ENCODE peak calls at places on chromosome 4, in eight cellular contexts. N, M, O, B, W, U, Q and E are unnamed samples.

GRCh38 chr4:1793496-1793840 is 375 bp downstream of the FGFR3 start:
- DNase-seq in O (peak; percentile 55), N (peak; percentile 52), M (no peak), W (peak; percentile 73), B (peak; percentile 12), Q (peak; percentile 83), U (peak; percentile 15), E (no peak)

GRCh38 chr4:184416913-184417734 is 57.2 kb downstream of the IRF2 start:
- DNase-seq in Q (no peak), W (no peak), O (no peak), B (no peak), M (no peak), N (no peak), U (peak; percentile 87), E (peak; percentile 59)

GRCh38 chr4:22237155-22237751 is 278.6 kb downstream of the ADGRA3 start:
- DNase-seq in M (peak; percentile 29), U (peak; percentile 81), N (peak; percentile 69), W (peak; percentile 76), B (peak; percentile 37), O (peak; percentile 91), Q (peak; percentile 29), E (no peak)

GRCh38 chr4:25867781-25868180 is 5.0 kb upstream of the SEL1L3 start:
- DNase-seq in Q (no peak), B (no peak), O (no peak), U (no peak), N (no peak), W (no peak), M (no peak), E (no peak)

GRCh38 chr4:151887816-151888180 is 127.0 kb upstream of the GATB start:
- DNase-seq in M (no peak), O (no peak), U (no peak), W (no peak), Q (no peak), N (no peak), B (no peak), E (no peak)

GRCh38 chr4:127162741-127163140 is 470.0 kb upstream of the INTU start:
- DNase-seq in W (no peak), Q (no peak), U (no peak), B (no peak), M (no peak), N (no peak), O (no peak), E (no peak)

GRCh38 chr4:5712931-5713330 is 1.9 kb downstream of the EVC start:
- DNase-seq in O (no peak), M (no peak), Q (no peak), N (no peak), B (no peak), U (no peak), W (no peak), E (no peak)

GRCh38 chr4:55733874-55734437 is 85.6 kb upstream of the EXOC1L start:
- DNase-seq in M (peak; percentile 83), B (peak; percentile 99), O (no peak), W (no peak), U (no peak), N (peak; percentile 90), Q (peak; percentile 17), E (no peak)

GRCh38 chr4:61828960-61829359 is 628.8 kb downstream of the ADGRL3 start:
- DNase-seq in M (no peak), N (no peak), O (no peak), Q (no peak), W (no peak), B (no peak), U (no peak), E (no peak)

GRCh38 chr4:53591372-53591892 is at the start of gene LNX1:
- DNase-seq in O (peak; percentile 98), U (peak; percentile 33), B (peak; percentile 93), N (peak; percentile 97), W (peak; percentile 35), Q (no peak), M (peak; percentile 79), E (no peak)

GRCh38 chr4:119238068-119238722 is 25.7 kb downstream of the USP53 start:
- DNase-seq in W (no peak), Q (no peak), M (no peak), O (no peak), U (peak; percentile 9), B (no peak), N (no peak), E (no peak)

GRCh38 chr4:2320152-2320551 is 58.2 kb upstream of the MXD4 start:
- DNase-seq in W (no peak), O (no peak), Q (no peak), B (no peak), U (no peak), N (no peak), M (no peak), E (no peak)

GRCh38 chr4:143961084-143961483 is 55.7 kb upstream of the GYPE start:
- DNase-seq in W (no peak), N (no peak), M (no peak), O (no peak), B (no peak), U (no peak), Q (no peak), E (no peak)

GRCh38 chr4:145885666-145886065 is 53.0 kb downstream of the ZNF827 start:
- DNase-seq in B (no peak), O (no peak), M (no peak), U (no peak), W (no peak), N (no peak), Q (no peak), E (no peak)

GRCh38 chr4:145887241-145887964 is 51.2 kb downstream of the ZNF827 start:
- DNase-seq in Q (no peak), N (no peak), M (no peak), O (peak; percentile 58), W (no peak), B (peak; percentile 22), U (no peak), E (peak; percentile 26)

GRCh38 chr4:145886871-145887240 is 51.8 kb downstream of the ZNF827 start:
- DNase-seq in O (no peak), W (no peak), Q (no peak), N (no peak), B (no peak), M (no peak), U (no peak), E (peak; percentile 52)

GRCh38 chr4:145890689-145891088 is 47.9 kb downstream of the ZNF827 start:
- DNase-seq in W (no peak), M (no peak), O (no peak), B (no peak), Q (no peak), U (no peak), N (no peak), E (no peak)

DNA sequence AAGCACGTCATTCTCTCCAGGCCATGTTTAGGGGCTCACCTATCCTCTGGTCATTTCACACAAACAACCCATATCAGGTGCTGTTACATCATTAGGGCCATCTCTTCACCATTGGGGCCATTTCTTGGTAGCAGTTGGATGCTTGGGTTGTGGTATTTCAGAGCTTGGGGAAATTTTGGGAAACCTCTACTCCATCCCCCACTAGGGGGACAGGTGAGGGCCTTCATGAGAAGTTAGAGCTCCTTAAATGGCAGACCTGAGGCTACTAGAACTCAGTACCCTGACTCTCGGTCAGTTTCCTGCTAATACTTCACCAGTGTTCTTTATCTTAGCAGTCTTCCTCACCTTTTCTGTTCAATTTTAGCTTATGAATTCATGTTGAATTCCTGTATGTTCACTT is 50.2 kb downstream of the ZNF827 start:
- DNase-seq in U (no peak), N (no peak), B (peak; percentile 23), Q (no peak), O (peak; percentile 78), W (no peak), M (no peak), E (peak; percentile 13)
- TF ChIP-seq CTCF in U (peak; percentile 12), N (no peak), B (peak; percentile 49), Q (peak; percentile 31), O (peak; percentile 53), W (peak; percentile 25), M (peak; percentile 36), E (peak; percentile 53)

GRCh38 chr4:101258782-101259353 is 88.5 kb downstream of the PPP3CA start:
- DNase-seq in M (no peak), W (no peak), B (no peak), Q (no peak), N (no peak), O (no peak), U (no peak), E (no peak)
- H3K4me1 ChIP-seq in M (no peaks in the 10 kb centered on the region), W (peaks cover 31% of the 10 kb centered on the region), B (peaks cover 3% of the 10 kb centered on the region), Q (no peaks in the 10 kb centered on the region), N (no peaks in the 10 kb centered on the region), O (peaks cover 26% of the 10 kb centered on the region), U (peaks cover 39% of the 10 kb centered on the region), E (peaks cover 9% of the 10 kb centered on the region)

GRCh38 chr4:600850-601515 is 24.4 kb upstream of the PDE6B start:
- DNase-seq in U (no peak), N (no peak), Q (no peak), O (no peak), M (no peak), W (no peak), B (no peak), E (no peak)

GRCh38 chr4:601612-602558 is 23.5 kb upstream of the PDE6B start:
- DNase-seq in U (no peak), B (no peak), Q (no peak), O (no peak), N (no peak), W (no peak), M (no peak), E (no peak)

GRCh38 chr4:604131-604530 is 21.2 kb upstream of the PDE6B start:
- DNase-seq in B (no peak), M (no peak), N (no peak), Q (no peak), W (no peak), O (no peak), U (no peak), E (peak; percentile 8)

GRCh38 chr4:600166-600565 is 24.1 kb upstream of the TMEM271 start:
- DNase-seq in B (no peak), W (no peak), U (no peak), N (no peak), Q (no peak), M (no peak), O (no peak), E (no peak)

DNA sequence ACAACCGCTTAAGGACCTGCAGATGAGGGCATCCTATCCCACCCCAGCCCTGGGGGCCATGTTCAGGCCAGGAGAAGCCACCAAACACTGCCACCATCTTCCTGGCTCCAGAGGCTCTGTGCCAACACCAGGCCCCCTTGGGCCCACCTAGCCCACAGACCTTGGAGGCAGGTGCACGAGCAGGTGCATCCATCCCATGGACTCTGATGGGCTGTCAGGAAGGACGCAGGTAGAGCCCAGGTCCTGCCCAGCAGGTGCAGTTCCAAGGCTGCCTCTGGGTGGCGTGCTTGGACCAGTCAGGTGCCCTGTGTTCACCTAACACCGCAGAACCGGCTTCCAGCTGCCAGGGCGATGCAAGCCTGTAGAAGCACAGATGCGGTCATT is 22.8 kb upstream of the PDE6B start:
- DNase-seq in O (peak; percentile 96), N (peak; percentile 79), W (peak; percentile 88), B (peak; percentile 80), Q (peak; percentile 79), M (peak; percentile 60), U (no peak), E (peak; percentile 55)
- TF ChIP-seq EZH2phosphoT487 in O (no peak), N (no peak), W (no peak), B (no peak), Q (no peak), M (no peak), U (no peak), E (no peak)

DNA sequence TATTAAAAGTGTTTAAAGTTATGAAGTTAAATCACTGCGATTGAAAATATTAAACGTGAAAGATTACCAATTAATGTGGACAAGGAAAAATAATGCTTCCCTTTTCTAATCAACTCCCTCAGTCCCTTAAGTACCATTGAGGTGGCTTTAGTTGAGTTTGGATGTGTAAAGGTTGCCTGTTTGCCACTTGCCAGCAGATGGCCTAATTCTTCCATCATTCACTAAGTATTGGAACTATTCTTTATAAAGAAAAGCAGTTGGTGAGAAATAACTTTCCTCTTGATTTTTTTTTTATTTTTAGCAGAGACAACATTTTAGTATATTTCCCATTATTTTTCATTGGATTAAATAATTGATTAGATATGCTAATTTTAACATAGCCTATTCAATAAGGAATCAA is 295.9 kb upstream of the TACR3 start:
- DNase-seq in B (peak; percentile 30), O (peak; percentile 61), U (peak; percentile 13), M (peak; percentile 28), W (peak; percentile 47), N (peak; percentile 30), Q (no peak), E (peak; percentile 1)
- TF ChIP-seq CTCF in B (peak; percentile 55), O (peak; percentile 74), U (peak; percentile 34), M (peak; percentile 58), W (peak; percentile 73), N (peak; percentile 58), Q (peak; percentile 43), E (peak; percentile 48)